ENCODE peak calls at places on chromosomes 6 and 20, in ten cellular contexts. One of them, this sample, is unnamed.

GRCh38 chr6:152957796-152958195 is 25.0 kb downstream of the FBXO5 start:
- DNase-seq in GM12892: no peak
- DNase-seq in HCT116: no peak
- DNase-seq in uterus: no peak
- DNase-seq in NB4: no peak
- DNase-seq in H54: no peak
- DNase-seq in gastrocnemius medialis: no peak
- DNase-seq in tibial nerve: no peak
- DNase-seq in thyroid gland: no peak
- DNase-seq in HepG2: no peak
- DNase-seq in this sample: no peak

GRCh38 chr6:106972500-106972899 is 2.0 kb downstream of the CD24 start:
- DNase-seq in GM12892: no peak
- DNase-seq in HCT116: no peak
- DNase-seq in uterus: no peak
- DNase-seq in NB4: no peak
- DNase-seq in H54: no peak
- DNase-seq in gastrocnemius medialis: no peak
- DNase-seq in tibial nerve: no peak
- DNase-seq in thyroid gland: peak
- DNase-seq in HepG2: no peak
- DNase-seq in this sample: no peak

GRCh38 chr6:136551103-136551502 is 881 bp upstream of the MAP7 start:
- DNase-seq in GM12892: no peak
- DNase-seq in HCT116: no peak
- DNase-seq in uterus: no peak
- DNase-seq in NB4: no peak
- DNase-seq in H54: no peak
- DNase-seq in gastrocnemius medialis: no peak
- DNase-seq in tibial nerve: no peak
- DNase-seq in thyroid gland: peak
- DNase-seq in HepG2: no peak
- DNase-seq in this sample: no peak

GRCh38 chr20:59171986-59172385 is 8.4 kb downstream of the ZNF831 start:
- DNase-seq in GM12892: no peak
- DNase-seq in HCT116: no peak
- DNase-seq in uterus: no peak
- DNase-seq in NB4: no peak
- DNase-seq in H54: no peak
- DNase-seq in gastrocnemius medialis: no peak
- DNase-seq in tibial nerve: no peak
- DNase-seq in thyroid gland: no peak
- DNase-seq in HepG2: no peak
- DNase-seq in this sample: no peak

GRCh38 chr6:121652726-121653623 is 217.5 kb downstream of the GJA1 start:
- DNase-seq in GM12892: no peak
- DNase-seq in HCT116: peak
- DNase-seq in uterus: peak
- DNase-seq in NB4: peak
- DNase-seq in H54: no peak
- DNase-seq in gastrocnemius medialis: no peak
- DNase-seq in tibial nerve: no peak
- DNase-seq in thyroid gland: no peak
- DNase-seq in HepG2: no peak
- DNase-seq in this sample: no peak

GRCh38 chr6:37868447-37868825 is 48.9 kb downstream of the ZFAND3 start:
- DNase-seq in GM12892: no peak
- DNase-seq in HCT116: no peak
- DNase-seq in uterus: no peak
- DNase-seq in NB4: no peak
- DNase-seq in H54: no peak
- DNase-seq in gastrocnemius medialis: no peak
- DNase-seq in tibial nerve: no peak
- DNase-seq in thyroid gland: no peak
- DNase-seq in HepG2: no peak
- DNase-seq in this sample: no peak

GRCh38 chr6:11491998-11492397 is 45.6 kb upstream of the TMEM170B start:
- DNase-seq in GM12892: no peak
- DNase-seq in HCT116: no peak
- DNase-seq in uterus: no peak
- DNase-seq in NB4: peak
- DNase-seq in H54: no peak
- DNase-seq in gastrocnemius medialis: no peak
- DNase-seq in tibial nerve: no peak
- DNase-seq in thyroid gland: no peak
- DNase-seq in HepG2: no peak
- DNase-seq in this sample: no peak

GRCh38 chr6:14596410-14596809 is 478.8 kb downstream of the CD83 start:
- DNase-seq in GM12892: no peak
- DNase-seq in HCT116: peak
- DNase-seq in uterus: no peak
- DNase-seq in NB4: peak
- DNase-seq in H54: no peak
- DNase-seq in gastrocnemius medialis: no peak
- DNase-seq in tibial nerve: no peak
- DNase-seq in thyroid gland: no peak
- DNase-seq in HepG2: no peak
- DNase-seq in this sample: peak

GRCh38 chr6:72716916-72717315 is 95.1 kb downstream of the KCNQ5 start:
- DNase-seq in GM12892: no peak
- DNase-seq in HCT116: no peak
- DNase-seq in uterus: no peak
- DNase-seq in NB4: no peak
- DNase-seq in H54: no peak
- DNase-seq in gastrocnemius medialis: no peak
- DNase-seq in tibial nerve: no peak
- DNase-seq in thyroid gland: no peak
- DNase-seq in HepG2: no peak
- DNase-seq in this sample: no peak

GRCh38 chr6:120498711-120499110 is 835.6 kb downstream of the TBC1D32 start:
- DNase-seq in GM12892: no peak
- DNase-seq in HCT116: no peak
- DNase-seq in uterus: no peak
- DNase-seq in NB4: no peak
- DNase-seq in H54: no peak
- DNase-seq in gastrocnemius medialis: no peak
- DNase-seq in tibial nerve: no peak
- DNase-seq in thyroid gland: no peak
- DNase-seq in HepG2: no peak
- DNase-seq in this sample: no peak

GRCh38 chr6:137414599-137414998 is 79.6 kb downstream of the OLIG3 start:
- DNase-seq in GM12892: no peak
- DNase-seq in HCT116: no peak
- DNase-seq in uterus: no peak
- DNase-seq in NB4: no peak
- DNase-seq in H54: no peak
- DNase-seq in gastrocnemius medialis: no peak
- DNase-seq in tibial nerve: no peak
- DNase-seq in thyroid gland: no peak
- DNase-seq in HepG2: no peak
- DNase-seq in this sample: no peak

GRCh38 chr20:49569403-49570115 is 1.6 kb upstream of the PTGIS start:
- DNase-seq in GM12892: no peak
- DNase-seq in HCT116: no peak
- DNase-seq in uterus: peak
- DNase-seq in NB4: no peak
- DNase-seq in H54: no peak
- DNase-seq in gastrocnemius medialis: no peak
- DNase-seq in tibial nerve: no peak
- DNase-seq in thyroid gland: no peak
- DNase-seq in HepG2: no peak
- DNase-seq in this sample: no peak

GRCh38 chr6:49713346-49713745 is at the start of gene CRISP2:
- DNase-seq in GM12892: no peak
- DNase-seq in HCT116: no peak
- DNase-seq in uterus: no peak
- DNase-seq in NB4: no peak
- DNase-seq in H54: no peak
- DNase-seq in gastrocnemius medialis: no peak
- DNase-seq in tibial nerve: no peak
- DNase-seq in thyroid gland: no peak
- DNase-seq in HepG2: no peak
- DNase-seq in this sample: no peak

GRCh38 chr6:15962449-15962764 is 166.5 kb upstream of the MYLIP start:
- DNase-seq in GM12892: no peak
- DNase-seq in HCT116: no peak
- DNase-seq in uterus: no peak
- DNase-seq in NB4: no peak
- DNase-seq in H54: no peak
- DNase-seq in gastrocnemius medialis: no peak
- DNase-seq in tibial nerve: no peak
- DNase-seq in thyroid gland: no peak
- DNase-seq in HepG2: no peak
- DNase-seq in this sample: no peak

GRCh38 chr6:7542878-7543394 is 1.5 kb downstream of the DSP start:
- DNase-seq in GM12892: peak
- DNase-seq in HCT116: peak
- DNase-seq in uterus: peak
- DNase-seq in NB4: peak
- DNase-seq in H54: no peak
- DNase-seq in gastrocnemius medialis: no peak
- DNase-seq in tibial nerve: no peak
- DNase-seq in thyroid gland: peak
- DNase-seq in HepG2: peak
- DNase-seq in this sample: no peak

GRCh38 chr6:30263734-30264133 is 50.5 kb upstream of the TRIM26 start:
- DNase-seq in GM12892: no peak
- DNase-seq in HCT116: no peak
- DNase-seq in uterus: no peak
- DNase-seq in NB4: no peak
- DNase-seq in H54: peak
- DNase-seq in gastrocnemius medialis: no peak
- DNase-seq in tibial nerve: no peak
- DNase-seq in thyroid gland: no peak
- DNase-seq in HepG2: no peak
- DNase-seq in this sample: no peak

GRCh38 chr6:13881621-13882165 is 43.1 kb upstream of the RNF182 start:
- DNase-seq in GM12892: no peak
- DNase-seq in HCT116: no peak
- DNase-seq in uterus: no peak
- DNase-seq in NB4: no peak
- DNase-seq in H54: no peak
- DNase-seq in gastrocnemius medialis: no peak
- DNase-seq in tibial nerve: no peak
- DNase-seq in thyroid gland: no peak
- DNase-seq in HepG2: no peak
- DNase-seq in this sample: no peak

DNA sequence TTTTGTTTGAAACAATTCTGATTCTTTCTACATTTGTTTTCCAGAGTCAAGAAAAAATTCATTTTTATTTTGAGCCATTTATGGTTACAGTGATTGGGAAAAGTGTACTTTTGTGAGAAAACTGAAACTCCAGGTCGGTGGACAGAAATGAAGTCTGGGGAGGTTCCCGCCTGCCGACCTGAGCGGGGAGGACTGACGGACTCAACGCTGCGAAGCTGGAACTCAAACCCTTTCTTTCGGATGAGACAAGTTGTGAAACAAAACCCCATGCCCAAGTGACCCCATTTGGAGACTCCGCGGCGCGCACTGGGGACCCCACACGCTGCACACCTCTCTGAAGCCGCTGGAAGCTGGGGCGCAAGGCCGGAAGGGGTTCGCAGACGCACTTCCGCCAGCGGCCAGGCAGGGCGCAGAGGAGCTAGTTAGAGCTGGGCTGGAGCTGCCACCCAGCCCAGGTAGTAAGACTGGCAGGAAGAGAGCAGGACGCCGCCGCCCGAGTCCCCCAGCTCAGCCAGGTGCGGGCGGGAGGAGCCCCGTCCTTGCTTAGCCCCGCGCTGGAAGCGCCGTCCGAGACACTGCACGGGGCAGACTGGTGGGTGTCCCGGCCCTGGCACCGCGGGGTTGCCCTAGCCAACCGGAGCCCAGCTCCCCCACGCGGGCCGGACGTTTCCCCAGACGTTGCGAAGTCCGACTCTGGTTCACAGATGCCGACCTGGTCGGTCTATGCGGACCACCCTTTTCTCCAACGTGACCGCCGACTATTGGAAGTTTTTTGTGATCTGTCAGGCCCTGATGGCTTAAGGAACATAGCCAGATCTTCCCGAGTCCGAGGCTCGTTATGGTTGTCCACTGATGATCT is 19.8 kb upstream of the ZSCAN16 start:
- DNase-seq in GM12892: peak
- DNase-seq in HCT116: peak
- DNase-seq in uterus: peak
- DNase-seq in NB4: peak
- DNase-seq in H54: peak
- DNase-seq in gastrocnemius medialis: peak
- DNase-seq in tibial nerve: peak
- DNase-seq in thyroid gland: peak
- DNase-seq in HepG2: peak
- DNase-seq in this sample: peak
- TF ChIP-seq POLR2A in GM12892: peak
- TF ChIP-seq POLR2A in HCT116: peak
- TF ChIP-seq POLR2A in uterus: peak
- TF ChIP-seq POLR2A in NB4: peak
- TF ChIP-seq POLR2A in H54: peak
- TF ChIP-seq POLR2A in gastrocnemius medialis: no peak
- TF ChIP-seq POLR2A in tibial nerve: peak
- TF ChIP-seq POLR2A in thyroid gland: peak
- TF ChIP-seq POLR2A in HepG2: peak
- TF ChIP-seq POLR2A in this sample: peak

GRCh38 chr6:35370124-35370741 is 27.9 kb downstream of the PPARD start:
- DNase-seq in GM12892: peak
- DNase-seq in HCT116: peak
- DNase-seq in uterus: peak
- DNase-seq in NB4: peak
- DNase-seq in H54: peak
- DNase-seq in gastrocnemius medialis: peak
- DNase-seq in tibial nerve: peak
- DNase-seq in thyroid gland: peak
- DNase-seq in HepG2: peak
- DNase-seq in this sample: no peak
- TF ChIP-seq POLR2A in GM12892: peak
- TF ChIP-seq POLR2A in HCT116: no peak
- TF ChIP-seq POLR2A in uterus: no peak
- TF ChIP-seq POLR2A in NB4: no peak
- TF ChIP-seq POLR2A in H54: peak
- TF ChIP-seq POLR2A in gastrocnemius medialis: peak
- TF ChIP-seq POLR2A in tibial nerve: no peak
- TF ChIP-seq POLR2A in thyroid gland: no peak
- TF ChIP-seq POLR2A in HepG2: no peak
- TF ChIP-seq POLR2A in this sample: no peak

GRCh38 chr6:36642913-36643817 is 35.3 kb upstream of the CDKN1A start:
- DNase-seq in GM12892: no peak
- DNase-seq in HCT116: no peak
- DNase-seq in uterus: peak
- DNase-seq in NB4: no peak
- DNase-seq in H54: peak
- DNase-seq in gastrocnemius medialis: peak
- DNase-seq in tibial nerve: peak
- DNase-seq in thyroid gland: peak
- DNase-seq in HepG2: peak
- DNase-seq in this sample: no peak
- TF ChIP-seq POLR2A in GM12892: no peak
- TF ChIP-seq POLR2A in HCT116: no peak
- TF ChIP-seq POLR2A in uterus: no peak
- TF ChIP-seq POLR2A in NB4: no peak
- TF ChIP-seq POLR2A in H54: no peak
- TF ChIP-seq POLR2A in gastrocnemius medialis: no peak
- TF ChIP-seq POLR2A in tibial nerve: no peak
- TF ChIP-seq POLR2A in thyroid gland: no peak
- TF ChIP-seq POLR2A in HepG2: peak
- TF ChIP-seq POLR2A in this sample: no peak

GRCh38 chr6:162032620-162033019 is 694.9 kb downstream of the PRKN start:
- DNase-seq in GM12892: no peak
- DNase-seq in HCT116: no peak
- DNase-seq in uterus: no peak
- DNase-seq in NB4: peak
- DNase-seq in H54: no peak
- DNase-seq in gastrocnemius medialis: no peak
- DNase-seq in tibial nerve: no peak
- DNase-seq in thyroid gland: no peak
- DNase-seq in HepG2: no peak
- DNase-seq in this sample: no peak
- TF ChIP-seq POLR2A in GM12892: no peak
- TF ChIP-seq POLR2A in HCT116: no peak
- TF ChIP-seq POLR2A in uterus: no peak
- TF ChIP-seq POLR2A in NB4: no peak
- TF ChIP-seq POLR2A in H54: no peak
- TF ChIP-seq POLR2A in gastrocnemius medialis: no peak
- TF ChIP-seq POLR2A in tibial nerve: no peak
- TF ChIP-seq POLR2A in thyroid gland: no peak
- TF ChIP-seq POLR2A in HepG2: no peak
- TF ChIP-seq POLR2A in this sample: no peak